ENCODE peak calls at places on chromosomes 2 and 18, in seven cellular contexts. Q is sigmoid colon, W is stomach, D is A549, V is HepG2, Y is K562, I is transverse colon. S is an unnamed sample.

GRCh38 chr2:25639696-25640095 is 33.7 kb downstream of the DTNB start:
- DNase-seq in Q (no peak), W (no peak), D (no peak), V (no peak), Y (no peak), I (no peak), S (no peak)

GRCh38 chr2:188746727-188747126 is 227.4 kb upstream of the COL3A1 start:
- DNase-seq in Q (no peak), W (no peak), D (no peak), V (no peak), Y (no peak), I (no peak), S (no peak)

GRCh38 chr2:172282944-172283343 is 144.4 kb upstream of the ITGA6 start:
- DNase-seq in Q (no peak), W (no peak), D (no peak), V (no peak), Y (no peak), I (no peak), S (no peak)

GRCh38 chr2:143607446-143608110 is 478.4 kb downstream of the ARHGAP15 start:
- DNase-seq in Q (no peak), W (no peak), D (no peak), V (no peak), Y (no peak), I (no peak), S (peak)

GRCh38 chr2:217060516-217060915 is 200.7 kb upstream of the TNP1 start:
- DNase-seq in Q (no peak), W (no peak), D (no peak), V (no peak), Y (no peak), I (no peak), S (no peak)

GRCh38 chr2:194725169-194725568 is 931.9 kb upstream of the SLC39A10 start:
- DNase-seq in Q (no peak), W (no peak), D (no peak), V (no peak), Y (no peak), I (no peak), S (no peak)

GRCh38 chr2:120239488-120240287 is 13.0 kb upstream of the RALB start:
- DNase-seq in Q (no peak), W (no peak), D (peak), V (peak), Y (no peak), I (peak), S (no peak)

GRCh38 chr2:111155610-111156009 is 34.9 kb downstream of the BCL2L11 start:
- DNase-seq in Q (no peak), W (no peak), D (no peak), V (peak), Y (no peak), I (no peak), S (no peak)

GRCh38 chr2:36469267-36469561 is 113.6 kb downstream of the CRIM1 start:
- DNase-seq in Q (no peak), W (no peak), D (no peak), V (no peak), Y (no peak), I (no peak), S (no peak)

GRCh38 chr2:197800091-197800490 is 4.3 kb upstream of the PLCL1 start:
- DNase-seq in Q (no peak), W (no peak), D (no peak), V (no peak), Y (no peak), I (no peak), S (no peak)

GRCh38 chr18:26091047-26091630 is 726 bp upstream of the SS18 start:
- DNase-seq in Q (peak), W (peak), D (peak), V (peak), Y (peak), I (no peak), S (no peak)

GRCh38 chr2:144459937-144460336 is 60.0 kb downstream of the ZEB2 start:
- DNase-seq in Q (no peak), W (no peak), D (no peak), V (no peak), Y (peak), I (no peak), S (no peak)

GRCh38 chr2:6877402-6878305 is at the start of gene RSAD2:
- DNase-seq in Q (no peak), W (peak), D (no peak), V (peak), Y (peak), I (peak), S (no peak)

GRCh38 chr2:132038179-132038882 is 123.4 kb downstream of the ANKRD30BL start:
- DNase-seq in Q (no peak), W (no peak), D (no peak), V (no peak), Y (peak), I (no peak), S (peak)

GRCh38 chr2:19362094-19362649 is 3.7 kb upstream of the OSR1 start:
- DNase-seq in Q (no peak), W (no peak), D (no peak), V (no peak), Y (no peak), I (no peak), S (peak)

GRCh38 chr2:152875832-152876669 is 157.6 kb downstream of the ARL6IP6 start:
- DNase-seq in Q (no peak), W (no peak), D (no peak), V (no peak), Y (no peak), I (no peak), S (no peak)

GRCh38 chr2:109128466-109129355 is at the start of gene SH3RF3:
- DNase-seq in Q (peak), W (peak), D (peak), V (no peak), Y (no peak), I (peak), S (peak)

GRCh38 chr2:85796549-85797262 is 42.9 kb downstream of the ATOH8 start:
- DNase-seq in Q (peak), W (no peak), D (no peak), V (no peak), Y (no peak), I (peak), S (peak)
- TF ChIP-seq EP300 in Q (no peak), W (no peak), D (no peak), V (no peak), Y (no peak), I (no peak), S (no peak)

DNA sequence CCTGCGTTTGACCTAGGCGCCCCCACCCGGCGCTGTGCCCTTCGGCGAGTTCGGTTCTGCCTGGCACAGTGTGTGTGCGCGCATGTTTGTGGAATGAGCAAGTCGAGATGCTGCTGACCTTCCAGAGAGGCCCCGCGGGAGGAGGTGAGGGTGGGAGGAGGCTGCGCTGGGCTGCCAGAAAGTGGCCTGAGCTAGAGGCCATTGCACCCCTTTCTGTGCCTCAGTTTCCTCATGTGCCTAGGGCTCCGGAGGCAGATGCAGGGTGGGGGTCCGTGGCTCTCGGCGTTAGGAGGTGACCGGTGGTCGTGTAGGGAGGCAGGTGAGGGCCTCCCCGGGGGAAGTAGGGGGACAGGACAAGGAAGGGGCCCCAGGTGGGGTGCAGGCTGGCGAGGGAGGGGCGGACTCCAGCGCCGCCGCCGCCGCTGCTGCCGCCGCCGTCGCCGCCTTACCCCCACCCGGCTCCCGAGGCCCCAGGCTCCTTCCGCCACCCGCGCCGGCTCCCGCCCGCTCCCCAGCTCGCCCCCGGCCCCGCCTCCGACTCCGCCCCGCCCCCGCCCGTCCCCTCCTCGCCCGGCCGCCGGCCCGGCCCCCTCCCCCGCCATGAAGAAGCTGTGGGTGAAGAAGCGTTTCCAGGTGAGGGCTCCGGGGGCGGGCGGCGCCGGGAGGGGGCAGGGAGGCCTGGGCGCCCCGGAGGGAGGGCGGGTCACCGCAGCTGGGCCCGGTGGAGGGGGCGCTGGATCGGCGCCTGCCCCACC is 7.0 kb downstream of the SPEG start:
- DNase-seq in Q (peak), W (peak), D (peak), V (no peak), Y (peak), I (peak), S (peak)
- TF ChIP-seq EP300 in Q (no peak), W (no peak), D (no peak), V (no peak), Y (no peak), I (no peak), S (no peak)

DNA sequence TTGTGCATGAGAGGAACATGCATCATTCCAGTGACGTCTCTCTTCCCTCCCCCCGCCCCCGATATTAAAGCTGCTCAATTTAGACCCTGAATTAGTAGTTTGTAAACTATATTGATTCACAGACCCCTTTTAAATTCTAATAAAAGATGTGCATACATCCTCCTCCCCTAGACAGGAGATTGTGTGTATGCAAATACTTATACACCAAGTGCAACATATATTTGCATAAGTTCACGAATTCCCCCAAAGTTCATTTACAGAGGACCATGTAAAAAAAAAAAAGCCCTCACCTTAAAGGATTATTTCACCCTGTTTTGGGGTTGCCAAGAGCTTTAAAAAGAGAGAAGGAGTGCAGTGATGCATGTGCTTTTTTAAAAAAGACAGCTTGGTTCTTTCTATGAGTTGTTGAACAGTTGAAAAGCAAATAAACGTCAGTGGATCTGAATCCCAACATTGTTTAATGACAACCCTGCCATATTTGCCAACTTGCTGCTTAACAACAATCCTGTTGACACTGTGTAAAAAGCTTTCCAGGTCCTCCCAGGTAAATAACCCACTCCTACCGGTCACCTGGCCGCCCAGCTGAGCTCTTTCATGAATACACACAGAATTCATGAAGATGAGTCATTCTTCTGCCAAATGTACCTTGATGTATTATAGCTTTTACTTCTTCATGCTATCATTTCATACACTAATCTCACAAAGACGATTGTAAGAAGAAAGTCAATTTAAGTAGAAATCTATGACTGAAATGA is 211.5 kb downstream of the IKZF2 start:
- DNase-seq in Q (no peak), W (peak), D (no peak), V (peak), Y (no peak), I (peak), S (no peak)
- TF ChIP-seq EP300 in Q (no peak), W (no peak), D (no peak), V (no peak), Y (no peak), I (no peak), S (no peak)

GRCh38 chr2:215983581-215984351 is 29.6 kb downstream of the MREG start:
- DNase-seq in Q (no peak), W (no peak), D (no peak), V (no peak), Y (no peak), I (no peak), S (peak)
- TF ChIP-seq EP300 in Q (no peak), W (no peak), D (no peak), V (no peak), Y (no peak), I (no peak), S (no peak)

GRCh38 chr2:88227446-88227845 is 57.3 kb downstream of the THNSL2 start:
- DNase-seq in Q (no peak), W (no peak), D (no peak), V (no peak), Y (no peak), I (no peak), S (no peak)
- TF ChIP-seq EP300 in Q (no peak), W (no peak), D (no peak), V (no peak), Y (no peak), I (no peak), S (no peak)

GRCh38 chr2:13770279-13770678 is 862.2 kb upstream of the LRATD1 start:
- DNase-seq in Q (no peak), W (no peak), D (no peak), V (no peak), Y (no peak), I (no peak), S (no peak)

DNA sequence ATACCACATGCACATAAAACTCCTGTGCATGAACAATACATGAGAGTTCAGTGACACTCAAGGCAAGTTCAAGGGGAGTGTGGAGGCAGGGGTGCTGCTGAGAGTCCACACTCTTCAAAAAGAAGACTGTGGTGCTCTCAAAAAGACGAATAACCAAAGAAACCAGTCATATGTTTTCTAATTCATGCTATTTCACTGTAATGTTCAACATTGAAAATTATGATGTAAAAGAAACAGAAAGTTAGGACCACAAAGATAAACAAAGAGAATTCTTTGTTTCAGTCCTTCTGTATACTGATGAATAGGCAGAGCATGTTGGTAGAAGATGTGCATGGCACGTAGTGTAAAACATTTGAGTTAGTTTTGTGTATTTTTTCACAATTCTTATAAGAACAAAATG is 864.2 kb upstream of the LRATD1 start:
- DNase-seq in Q (no peak), W (no peak), D (no peak), V (no peak), Y (no peak), I (no peak), S (no peak)
- TF ChIP-seq EP300 in Q (no peak), W (no peak), D (no peak), V (no peak), Y (no peak), I (no peak), S (no peak)

DNA sequence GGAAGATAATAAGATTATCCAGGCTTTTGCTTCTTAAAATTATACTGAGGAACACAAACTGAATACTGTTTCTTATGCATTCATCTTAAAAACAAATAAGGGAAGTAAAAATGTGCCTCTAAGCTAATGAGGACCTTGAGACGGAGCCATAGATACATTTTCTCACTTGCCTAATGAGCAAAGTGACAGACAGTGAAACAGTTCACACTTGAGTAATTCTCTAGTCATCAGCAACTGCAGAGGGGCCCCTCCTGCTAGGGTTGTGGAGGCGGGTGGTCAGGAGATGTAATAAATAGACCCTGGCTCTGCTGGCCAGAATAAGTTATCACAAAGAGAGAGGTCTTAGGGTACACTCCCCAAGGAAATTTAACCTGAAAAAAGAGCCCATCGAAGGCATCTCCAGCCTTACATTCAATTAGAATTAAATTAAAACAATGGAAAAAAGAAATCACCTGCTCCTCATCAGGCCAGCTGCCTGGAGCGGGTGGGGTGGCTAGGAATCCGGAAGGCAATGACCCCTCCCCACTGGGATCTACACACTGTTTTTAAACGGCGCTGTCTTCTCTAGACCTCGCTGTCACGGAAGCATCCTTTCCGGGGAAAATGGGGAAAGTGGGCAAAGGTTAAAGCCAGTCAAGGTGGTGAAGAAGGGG is 32.6 kb upstream of the INSIG2 start:
- DNase-seq in Q (no peak), W (no peak), D (no peak), V (no peak), Y (no peak), I (no peak), S (no peak)
- TF ChIP-seq EP300 in Q (no peak), W (no peak), D (no peak), V (no peak), Y (no peak), I (no peak), S (no peak)

DNA sequence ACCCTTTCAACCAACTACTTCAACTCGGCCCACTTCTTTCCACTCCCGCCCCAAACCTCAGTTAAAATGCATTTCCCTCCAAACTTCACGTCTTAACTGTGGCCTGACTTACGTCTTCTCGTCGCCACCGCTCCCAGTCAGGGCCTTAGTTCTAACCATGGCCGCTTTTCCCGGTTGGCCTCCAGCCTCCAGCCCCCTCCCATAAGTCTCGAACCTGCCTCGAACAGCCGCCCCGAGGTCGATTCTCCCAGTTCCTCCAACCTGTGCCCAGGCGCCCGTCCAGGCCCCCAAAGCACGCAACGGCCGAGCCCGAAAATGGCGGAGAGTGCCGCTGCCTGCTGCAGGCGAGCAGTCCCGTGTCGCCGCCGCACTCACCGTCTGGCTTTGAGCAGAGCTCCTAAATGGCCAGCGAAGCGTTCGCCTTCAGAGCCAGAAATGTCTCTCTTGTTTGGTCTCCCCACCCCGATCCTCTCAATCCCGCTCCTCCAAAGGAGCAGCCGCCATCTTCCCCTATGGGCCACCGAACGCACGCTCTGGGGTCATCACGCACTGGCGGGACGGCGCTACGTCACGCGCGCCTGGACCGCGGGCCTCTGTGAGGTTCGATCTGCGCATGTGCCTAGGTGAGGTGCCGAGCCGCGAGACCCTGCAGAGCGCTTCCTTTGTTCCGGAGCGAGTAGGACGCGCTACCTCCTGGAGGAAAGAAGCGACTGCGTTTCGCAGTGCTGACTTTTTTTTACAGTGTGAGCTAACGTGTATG is at the start of gene WDR33:
- DNase-seq in Q (peak), W (peak), D (peak), V (peak), Y (peak), I (peak), S (peak)
- TF ChIP-seq EP300 in Q (no peak), W (no peak), D (no peak), V (peak), Y (no peak), I (no peak), S (no peak)

S was measured in SK-N-SH.